ENCODE peak calls at places on chromosomes 12 and 14, in nine cellular contexts. E is WTC11, Q is Calu3, Z is foreskin fibroblast, N is gastrocnemius medialis, M is AG10803, U is cardiac muscle cell, K is progenitor cell of endocrine pancreas, J is mesothelial cell of epicardium. V is an unnamed sample.

GRCh38 chr14:23430733-23431105 is 4.7 kb downstream of the MYH7 start:
- DNase-seq in E (no peak), Q (no peak), Z (peak), N (peak), M (peak), U (peak), K (no peak), J (no peak), V (no peak)

GRCh38 chr12:57896437-57897201 is 44.7 kb upstream of the ATP23 start:
- DNase-seq in E (peak), Q (peak), Z (peak), N (peak), M (peak), U (peak), K (peak), J (peak), V (no peak)

GRCh38 chr12:1812650-1813302 is 7.6 kb upstream of the LRTM2 start:
- DNase-seq in E (no peak), Q (no peak), Z (peak), N (no peak), M (peak), U (peak), K (no peak), J (no peak), V (no peak)

GRCh38 chr12:54997914-54998507 is 13.4 kb upstream of the TESPA1 start:
- DNase-seq in E (no peak), Q (no peak), Z (no peak), N (no peak), M (no peak), U (no peak), K (no peak), J (no peak), V (no peak)

GRCh38 chr14:26846388-26846787 is 248.6 kb upstream of the NOVA1 start:
- DNase-seq in E (no peak), Q (no peak), Z (peak), N (no peak), M (no peak), U (peak), K (no peak), J (no peak), V (no peak)

GRCh38 chr14:32623300-32624093 is 294.4 kb downstream of the AKAP6 start:
- DNase-seq in E (no peak), Q (no peak), Z (peak), N (no peak), M (peak), U (peak), K (no peak), J (no peak), V (no peak)

GRCh38 chr12:2129076-2129475 is 76.3 kb downstream of the CACNA1C start:
- DNase-seq in E (no peak), Q (no peak), Z (peak), N (no peak), M (peak), U (peak), K (no peak), J (no peak), V (peak)

GRCh38 chr14:72894323-72894622 is 372 bp upstream of the DPF3 start:
- DNase-seq in E (no peak), Q (no peak), Z (no peak), N (no peak), M (no peak), U (no peak), K (no peak), J (no peak), V (no peak)

GRCh38 chr14:61364243-61364642 is 42.9 kb downstream of the PRKCH start:
- DNase-seq in E (no peak), Q (no peak), Z (no peak), N (no peak), M (no peak), U (no peak), K (no peak), J (no peak), V (no peak)

GRCh38 chr12:57868870-57869609 is 22.5 kb upstream of the CTDSP2 start:
- DNase-seq in E (no peak), Q (no peak), Z (peak), N (peak), M (no peak), U (no peak), K (no peak), J (no peak), V (no peak)

GRCh38 chr12:93571854-93572711 is at the start of gene SOCS2:
- DNase-seq in E (peak), Q (peak), Z (peak), N (no peak), M (no peak), U (peak), K (peak), J (peak), V (no peak)

GRCh38 chr14:22333408-22334274 is 255.4 kb downstream of the DAD1 start:
- DNase-seq in E (no peak), Q (peak), Z (peak), N (peak), M (peak), U (peak), K (no peak), J (no peak), V (no peak)

GRCh38 chr12:29795715-29796114 is 12.0 kb upstream of the TMTC1 start:
- DNase-seq in E (no peak), Q (no peak), Z (peak), N (no peak), M (no peak), U (no peak), K (no peak), J (no peak), V (no peak)

GRCh38 chr12:20003252-20003651 is 365.1 kb upstream of the PDE3A start:
- DNase-seq in E (no peak), Q (no peak), Z (no peak), N (no peak), M (no peak), U (no peak), K (no peak), J (no peak), V (no peak)

GRCh38 chr12:77384941-77385340 is 319.6 kb upstream of the E2F7 start:
- DNase-seq in E (no peak), Q (no peak), Z (no peak), N (no peak), M (no peak), U (no peak), K (no peak), J (no peak), V (no peak)

GRCh38 chr14:32080001-32080510 is 3.0 kb downstream of the ARHGAP5 start:
- DNase-seq in E (no peak), Q (no peak), Z (no peak), N (no peak), M (peak), U (no peak), K (no peak), J (no peak), V (no peak)

GRCh38 chr12:42469355-42470006 is 120.1 kb downstream of the PRICKLE1 start:
- DNase-seq in E (no peak), Q (no peak), Z (no peak), N (no peak), M (no peak), U (no peak), K (no peak), J (no peak), V (no peak)

GRCh38 chr14:33580221-33580749 is 370.6 kb downstream of the EGLN3 start:
- DNase-seq in E (no peak), Q (no peak), Z (no peak), N (no peak), M (no peak), U (no peak), K (no peak), J (no peak), V (no peak)

GRCh38 chr14:91075553-91075952 is 15.1 kb upstream of the RPS6KA5 start:
- DNase-seq in E (no peak), Q (no peak), Z (no peak), N (no peak), M (no peak), U (no peak), K (no peak), J (no peak), V (no peak)

GRCh38 chr12:24012528-24012927 is 63.1 kb upstream of the SOX5 start:
- DNase-seq in E (no peak), Q (no peak), Z (no peak), N (no peak), M (no peak), U (peak), K (no peak), J (no peak), V (no peak)

GRCh38 chr12:44295958-44296623 is 460.2 kb downstream of the TMEM117 start:
- DNase-seq in E (no peak), Q (no peak), Z (no peak), N (no peak), M (no peak), U (no peak), K (no peak), J (no peak), V (no peak)

GRCh38 chr14:86168376-86168775 is 638.4 kb downstream of the FLRT2 start:
- DNase-seq in E (no peak), Q (no peak), Z (no peak), N (no peak), M (no peak), U (no peak), K (no peak), J (no peak), V (no peak)

GRCh38 chr12:124917841-124918621 is 3.6 kb upstream of the UBC start:
- DNase-seq in E (no peak), Q (peak), Z (no peak), N (peak), M (no peak), U (no peak), K (no peak), J (no peak), V (no peak)

GRCh38 chr12:121165316-121165715 is 32.6 kb downstream of the P2RX7 start:
- DNase-seq in E (no peak), Q (no peak), Z (no peak), N (no peak), M (no peak), U (peak), K (no peak), J (no peak), V (no peak)

GRCh38 chr12:95623554-95624170 is 72.4 kb upstream of the USP44 start:
- DNase-seq in E (peak), Q (peak), Z (peak), N (peak), M (peak), U (peak), K (peak), J (no peak), V (peak)

GRCh38 chr14:92630367-92630766 is 116.8 kb downstream of the RIN3 start:
- DNase-seq in E (no peak), Q (no peak), Z (no peak), N (no peak), M (no peak), U (no peak), K (no peak), J (no peak), V (no peak)

GRCh38 chr12:18439541-18439940 is 178.2 kb downstream of the PIK3C2G start:
- DNase-seq in E (no peak), Q (no peak), Z (peak), N (no peak), M (no peak), U (peak), K (no peak), J (no peak), V (no peak)

GRCh38 chr12:95909871-95910270 is 32.5 kb downstream of the CCDC38 start:
- DNase-seq in E (no peak), Q (no peak), Z (no peak), N (no peak), M (no peak), U (no peak), K (no peak), J (no peak), V (no peak)

GRCh38 chr14:36663404-36664321 is 2.0 kb downstream of the PAX9 start:
- DNase-seq in E (peak), Q (no peak), Z (peak), N (no peak), M (peak), U (no peak), K (no peak), J (no peak), V (no peak)

GRCh38 chr14:32329690-32330290 is 692 bp downstream of the AKAP6 start:
- DNase-seq in E (no peak), Q (no peak), Z (no peak), N (no peak), M (no peak), U (no peak), K (no peak), J (no peak), V (no peak)

GRCh38 chr14:27392153-27392552 is 794.3 kb upstream of the NOVA1 start:
- DNase-seq in E (no peak), Q (no peak), Z (peak), N (no peak), M (peak), U (no peak), K (no peak), J (no peak), V (peak)

DNA sequence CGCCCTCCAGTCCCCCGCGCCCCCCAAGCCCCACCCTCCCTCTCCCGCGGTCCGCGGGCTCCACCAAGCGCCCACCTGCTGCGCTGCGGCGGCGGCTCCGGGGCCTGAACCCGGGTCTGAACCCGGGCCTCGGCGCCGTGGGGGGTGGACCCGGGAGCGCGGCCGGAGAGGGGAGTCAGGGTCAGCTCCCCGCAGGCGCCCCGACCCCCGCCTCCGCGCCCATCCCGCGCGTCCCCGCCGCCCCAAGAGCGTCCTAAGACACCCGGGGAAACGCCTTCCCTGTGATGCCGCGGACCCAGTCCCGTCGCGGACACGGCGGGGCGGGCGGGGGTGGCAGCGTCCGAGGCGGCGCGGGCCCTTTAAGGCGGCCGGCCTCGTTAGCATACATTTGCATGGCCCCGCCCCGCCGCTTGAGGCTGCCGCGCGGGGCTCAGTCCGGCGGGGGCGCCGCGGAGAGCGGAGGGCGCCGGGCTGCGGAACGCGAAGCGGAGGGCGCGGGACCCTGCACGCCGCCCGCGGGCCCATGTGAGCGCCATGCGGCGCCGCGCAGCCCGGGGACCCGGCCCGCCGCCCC is at the start of gene MMP17:
- DNase-seq in E (peak), Q (peak), Z (peak), N (no peak), M (peak), U (peak), K (no peak), J (no peak), V (no peak)
- TF ChIP-seq CTCF in E (no peak), Q (no peak), Z (no peak), N (no peak), M (no peak), U (peak), K (peak), J (no peak), V (peak)

GRCh38 chr12:50088577-50089335 is 3.6 kb downstream of the SMARCD1 start:
- DNase-seq in E (peak), Q (peak), Z (peak), N (peak), M (no peak), U (peak), K (no peak), J (no peak), V (no peak)

GRCh38 chr12:50086148-50086547 is 1.0 kb downstream of the SMARCD1 start:
- DNase-seq in E (no peak), Q (no peak), Z (no peak), N (peak), M (no peak), U (no peak), K (no peak), J (no peak), V (no peak)

GRCh38 chr12:50089730-50090129 is 4.6 kb downstream of the SMARCD1 start:
- DNase-seq in E (no peak), Q (no peak), Z (no peak), N (no peak), M (no peak), U (no peak), K (no peak), J (no peak), V (no peak)

GRCh38 chr12:50087159-50087558 is 2.0 kb downstream of the SMARCD1 start:
- DNase-seq in E (no peak), Q (no peak), Z (no peak), N (no peak), M (no peak), U (no peak), K (no peak), J (no peak), V (no peak)

DNA sequence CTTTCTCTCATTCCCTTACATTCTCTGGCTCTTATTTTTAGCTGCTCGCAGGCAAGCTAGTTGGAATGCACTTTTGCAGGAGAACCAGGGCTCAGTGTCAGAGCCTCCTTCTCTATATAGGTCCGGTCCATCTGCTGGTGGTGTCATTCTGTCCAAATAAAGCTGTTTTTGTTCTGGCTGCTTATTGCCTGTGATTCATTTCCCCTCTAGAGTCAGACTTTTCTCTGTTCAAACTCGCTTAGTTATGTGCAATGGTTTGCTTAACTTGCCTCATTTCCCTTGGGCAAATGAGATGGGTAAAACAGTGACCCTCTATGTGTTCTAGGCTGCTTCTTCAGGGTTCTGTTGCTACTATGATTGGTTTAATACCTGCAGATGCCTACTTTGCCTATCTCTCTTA is 2.9 kb downstream of the SMARCD1 start:
- DNase-seq in E (no peak), Q (no peak), Z (peak), N (no peak), M (peak), U (peak), K (no peak), J (no peak), V (no peak)
- TF ChIP-seq CTCF in E (no peak), Q (no peak), Z (no peak), N (no peak), M (no peak), U (no peak), K (no peak), J (no peak), V (no peak)

DNA sequence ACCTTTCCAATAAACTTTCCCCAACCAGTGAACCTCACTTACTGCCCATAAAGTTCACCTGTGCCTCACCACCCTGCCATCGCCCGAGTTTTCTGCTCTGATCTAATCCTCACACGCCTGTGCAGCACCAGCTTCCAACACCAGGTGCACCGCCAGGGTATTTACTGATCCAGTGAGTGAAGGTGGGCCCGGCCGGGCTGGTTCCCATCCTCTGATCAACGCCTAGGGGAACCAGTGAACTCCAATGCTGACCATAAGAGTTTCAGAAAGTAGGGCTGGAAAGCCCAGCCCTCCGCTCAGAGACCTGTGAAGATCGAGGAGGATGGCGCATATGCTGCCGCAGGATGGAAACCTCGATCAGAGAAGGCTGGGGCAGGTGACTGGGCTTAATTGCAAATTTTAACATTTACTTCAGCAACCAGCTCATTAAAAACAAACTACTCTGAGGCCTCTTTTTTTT is 685 bp upstream of the MYL6B start:
- DNase-seq in E (peak), Q (peak), Z (peak), N (peak), M (no peak), U (no peak), K (no peak), J (no peak), V (no peak)
- TF ChIP-seq CTCF in E (peak), Q (peak), Z (peak), N (peak), M (peak), U (peak), K (peak), J (peak), V (peak)

GRCh38 chr14:39682000-39682399 is 249.8 kb upstream of the FBXO33 start:
- DNase-seq in E (no peak), Q (no peak), Z (no peak), N (no peak), M (no peak), U (no peak), K (no peak), J (no peak), V (no peak)
- TF ChIP-seq CTCF in E (no peak), Q (no peak), Z (no peak), N (no peak), M (no peak), U (no peak), K (no peak), J (no peak), V (no peak)

DNA sequence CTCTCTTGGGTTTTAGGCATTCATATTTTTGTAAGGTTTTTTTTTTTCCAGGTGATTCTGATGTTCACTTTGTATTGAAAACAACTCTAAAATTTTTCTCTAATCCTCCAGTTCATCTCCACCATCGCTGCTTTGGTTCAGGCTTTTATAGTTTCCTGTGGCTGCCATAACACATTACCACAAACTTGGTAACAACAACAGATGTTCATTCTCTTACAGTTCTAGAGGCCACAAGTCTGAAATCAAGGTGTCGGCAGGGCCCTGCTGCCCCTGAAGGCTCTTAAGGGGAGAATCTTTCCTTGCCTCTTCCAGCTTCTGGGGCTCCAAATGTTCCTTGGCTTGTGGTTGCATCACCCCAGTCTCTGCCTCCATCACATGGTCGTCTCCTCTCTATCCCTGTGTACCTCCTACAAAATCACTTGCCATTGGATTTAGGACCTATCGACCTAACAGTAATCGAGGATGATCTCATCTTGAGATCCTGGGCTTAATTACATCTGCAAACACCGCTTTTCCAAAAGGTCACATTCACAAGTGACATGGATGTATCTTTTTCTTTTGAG is 55.2 kb downstream of the PELI2 start:
- DNase-seq in E (no peak), Q (no peak), Z (no peak), N (no peak), M (no peak), U (no peak), K (no peak), J (no peak), V (no peak)
- TF ChIP-seq CTCF in E (no peak), Q (no peak), Z (no peak), N (no peak), M (no peak), U (no peak), K (no peak), J (no peak), V (no peak)

GRCh38 chr14:89013098-89013504 is 188.7 kb downstream of the TTC8 start:
- DNase-seq in E (peak), Q (peak), Z (peak), N (no peak), M (no peak), U (peak), K (no peak), J (no peak), V (no peak)
- TF ChIP-seq CTCF in E (no peak), Q (no peak), Z (no peak), N (no peak), M (peak), U (peak), K (peak), J (no peak), V (peak)

GRCh38 chr14:100523536-100524025 is 63.6 kb downstream of the BEGAIN start:
- DNase-seq in E (peak), Q (no peak), Z (no peak), N (no peak), M (no peak), U (no peak), K (no peak), J (no peak), V (no peak)
- TF ChIP-seq CTCF in E (no peak), Q (no peak), Z (no peak), N (no peak), M (no peak), U (no peak), K (no peak), J (no peak), V (no peak)